ENCODE peak calls at places on chromosomes 1 and 21, in six cellular contexts. One of them, this sample, is unnamed.

GRCh38 chr21:41242238-41242829 is 74.3 kb upstream of the FAM3B start:
- DNase-seq in GM12878: no peak
- DNase-seq in HepG2: no peak
- DNase-seq in K562: no peak
- DNase-seq in GM12891: no peak
- DNase-seq in H1: no peak
- DNase-seq in this sample: no peak

GRCh38 chr1:51234721-51235425 is 1.2 kb upstream of the RNF11 start:
- DNase-seq in HepG2: peak
- DNase-seq in K562: peak
- DNase-seq in GM12878: peak
- DNase-seq in H1: peak
- DNase-seq in GM12891: peak
- DNase-seq in this sample: peak

GRCh38 chr1:204242920-204243319 is 29.1 kb upstream of the GOLT1A start:
- DNase-seq in GM12891: no peak
- DNase-seq in H1: no peak
- DNase-seq in K562: no peak
- DNase-seq in HepG2: no peak
- DNase-seq in GM12878: no peak
- DNase-seq in this sample: no peak

GRCh38 chr1:227112538-227112937 is 172.4 kb downstream of the COQ8A start:
- DNase-seq in H1: no peak
- DNase-seq in K562: no peak
- DNase-seq in HepG2: no peak
- DNase-seq in GM12878: no peak
- DNase-seq in GM12891: no peak
- DNase-seq in this sample: no peak

GRCh38 chr1:106049595-106049994 is 1006.9 kb upstream of the PRMT6 start:
- DNase-seq in GM12878: no peak
- DNase-seq in HepG2: no peak
- DNase-seq in H1: no peak
- DNase-seq in K562: no peak
- DNase-seq in GM12891: no peak
- DNase-seq in this sample: no peak

GRCh38 chr1:31782766-31783410 is 18.7 kb upstream of the ADGRB2 start:
- DNase-seq in K562: no peak
- DNase-seq in GM12891: no peak
- DNase-seq in HepG2: no peak
- DNase-seq in GM12878: no peak
- DNase-seq in H1: no peak
- DNase-seq in this sample: no peak

GRCh38 chr1:102191723-102192122 is 195.0 kb upstream of the OLFM3 start:
- DNase-seq in K562: peak
- DNase-seq in H1: no peak
- DNase-seq in GM12891: no peak
- DNase-seq in HepG2: peak
- DNase-seq in GM12878: peak
- DNase-seq in this sample: no peak

GRCh38 chr1:50893466-50893865 is 66.6 kb downstream of the FAF1 start:
- DNase-seq in GM12891: no peak
- DNase-seq in H1: no peak
- DNase-seq in HepG2: no peak
- DNase-seq in K562: no peak
- DNase-seq in GM12878: no peak
- DNase-seq in this sample: no peak

GRCh38 chr1:243287128-243287470 is 31.3 kb downstream of the SDCCAG8 start:
- DNase-seq in HepG2: no peak
- DNase-seq in GM12891: no peak
- DNase-seq in GM12878: no peak
- DNase-seq in H1: no peak
- DNase-seq in K562: no peak
- DNase-seq in this sample: no peak

GRCh38 chr1:207020709-207021107 is 11.8 kb downstream of the C1orf116 start:
- DNase-seq in H1: no peak
- DNase-seq in K562: no peak
- DNase-seq in GM12891: no peak
- DNase-seq in HepG2: no peak
- DNase-seq in GM12878: no peak
- DNase-seq in this sample: no peak

GRCh38 chr1:42860339-42861013 is 14.1 kb downstream of the ZNF691 start:
- DNase-seq in GM12891: no peak
- DNase-seq in H1: no peak
- DNase-seq in HepG2: no peak
- DNase-seq in K562: no peak
- DNase-seq in GM12878: no peak
- DNase-seq in this sample: no peak

GRCh38 chr1:245901565-245901964 is 605.5 kb downstream of the SMYD3 start:
- DNase-seq in H1: no peak
- DNase-seq in HepG2: no peak
- DNase-seq in K562: peak
- DNase-seq in GM12878: no peak
- DNase-seq in GM12891: no peak
- DNase-seq in this sample: no peak

DNA sequence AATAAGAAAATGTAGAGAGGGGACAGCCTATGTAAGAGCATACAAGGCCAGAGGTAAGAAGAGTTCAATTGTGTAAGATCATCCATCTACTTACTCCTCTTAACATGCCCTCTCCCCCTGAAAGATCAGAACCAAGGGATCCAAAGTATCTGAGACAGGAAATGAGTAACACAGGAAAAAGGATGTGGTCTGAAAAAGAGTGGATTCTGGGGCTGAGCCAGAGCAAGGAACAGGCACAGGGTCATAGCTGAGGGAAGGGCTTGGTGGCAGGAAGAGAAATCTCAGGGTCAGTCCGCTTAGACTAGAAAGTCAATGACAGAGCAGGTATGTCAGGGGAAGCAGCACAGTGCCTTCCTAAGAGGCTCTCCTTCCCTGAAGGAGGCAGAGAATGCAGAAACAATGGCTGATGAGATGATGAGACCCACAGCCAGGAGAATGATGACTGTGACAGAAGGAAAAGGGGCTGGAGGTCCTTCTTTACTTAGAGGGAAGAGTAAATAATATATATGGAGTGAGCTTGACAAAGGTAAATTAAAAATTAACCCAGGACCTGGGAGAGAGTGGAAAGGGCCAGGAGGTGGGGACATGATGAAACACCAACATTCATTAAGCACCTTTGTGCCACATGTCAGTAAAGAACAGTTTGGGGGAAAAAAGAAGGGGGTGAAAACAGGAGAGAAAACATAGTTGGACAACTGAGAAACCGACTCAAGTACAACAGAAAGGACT is 26.2 kb upstream of the A3GALT2 start:
- DNase-seq in K562: peak
- DNase-seq in GM12878: no peak
- DNase-seq in GM12891: no peak
- DNase-seq in H1: no peak
- DNase-seq in HepG2: peak
- DNase-seq in this sample: no peak
- TF ChIP-seq POLR2A in K562: peak
- TF ChIP-seq POLR2A in GM12878: no peak
- TF ChIP-seq POLR2A in GM12891: no peak
- TF ChIP-seq POLR2A in H1: no peak
- TF ChIP-seq POLR2A in HepG2: peak
- TF ChIP-seq POLR2A in this sample: no peak

GRCh38 chr1:48080343-48081255 is 83.4 kb upstream of the TRABD2B start:
- DNase-seq in GM12878: no peak
- DNase-seq in GM12891: no peak
- DNase-seq in HepG2: no peak
- DNase-seq in K562: no peak
- DNase-seq in H1: no peak
- DNase-seq in this sample: no peak
- TF ChIP-seq POLR2AphosphoS5 in GM12878: no peak
- TF ChIP-seq POLR2AphosphoS5 in GM12891: no peak
- TF ChIP-seq POLR2AphosphoS5 in HepG2: no peak
- TF ChIP-seq POLR2AphosphoS5 in K562: no peak
- TF ChIP-seq POLR2AphosphoS5 in H1: no peak
- TF ChIP-seq POLR2AphosphoS5 in this sample: no peak

DNA sequence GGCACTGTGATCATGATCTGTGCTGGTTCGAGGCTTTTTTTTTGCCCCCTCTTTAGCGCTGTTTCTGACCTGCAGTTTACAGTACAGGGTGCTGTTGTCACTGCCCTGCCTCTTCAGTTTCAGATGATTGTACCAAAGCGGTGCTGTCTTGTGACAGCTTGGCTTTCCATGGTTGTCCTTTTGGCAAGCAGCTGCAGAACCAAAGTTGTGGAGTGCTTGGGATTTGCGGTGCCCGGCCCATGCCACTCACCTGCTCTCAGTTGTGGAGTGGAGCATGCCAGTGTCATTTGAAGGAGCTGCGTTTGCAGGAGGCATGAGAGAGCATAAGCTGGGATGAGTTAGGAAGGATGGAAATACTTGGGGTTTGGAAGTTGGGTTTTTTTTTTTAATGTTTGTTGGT is 48.4 kb downstream of the DOP1B start:
- DNase-seq in GM12878: no peak
- DNase-seq in HepG2: no peak
- DNase-seq in K562: no peak
- DNase-seq in GM12891: no peak
- DNase-seq in H1: no peak
- DNase-seq in this sample: no peak
- TF ChIP-seq TAF1 in GM12878: no peak
- TF ChIP-seq TAF1 in HepG2: no peak
- TF ChIP-seq TAF1 in K562: no peak
- TF ChIP-seq TAF1 in GM12891: no peak
- TF ChIP-seq TAF1 in H1: no peak
- TF ChIP-seq TAF1 in this sample: no peak

DNA sequence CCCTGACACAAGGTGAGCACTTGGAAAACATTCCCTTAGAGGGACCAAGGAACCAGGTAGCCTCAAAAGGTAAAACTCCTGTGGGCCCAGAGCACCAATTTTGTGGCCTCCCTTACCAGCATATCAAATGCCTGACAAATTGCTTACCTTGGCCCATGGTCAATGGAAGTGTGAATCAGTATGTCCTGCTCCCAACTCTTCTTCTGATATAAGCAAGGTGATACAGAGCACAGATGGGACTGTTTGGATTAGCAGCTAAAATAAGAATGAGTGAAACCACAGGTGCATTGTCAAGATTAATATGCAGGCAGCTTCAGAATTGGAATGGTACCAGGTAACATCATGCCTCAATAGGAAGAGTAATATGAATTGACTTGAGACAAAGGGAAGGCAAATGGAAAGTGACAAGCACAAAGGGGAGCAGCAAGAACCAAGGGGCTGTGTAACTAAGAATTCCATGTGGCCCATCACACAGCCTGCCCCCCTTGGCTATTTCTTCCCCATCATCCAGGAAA is 156.8 kb upstream of the KCND3 start:
- DNase-seq in H1: no peak
- DNase-seq in HepG2: no peak
- DNase-seq in GM12891: no peak
- DNase-seq in K562: no peak
- DNase-seq in GM12878: no peak
- DNase-seq in this sample: no peak
- TF ChIP-seq POLR2A in H1: no peak
- TF ChIP-seq POLR2A in HepG2: no peak
- TF ChIP-seq POLR2A in GM12891: no peak
- TF ChIP-seq POLR2A in K562: no peak
- TF ChIP-seq POLR2A in GM12878: no peak
- TF ChIP-seq POLR2A in this sample: no peak

GRCh38 chr1:68962711-68963110 is 465.8 kb upstream of the DEPDC1 start:
- DNase-seq in HepG2: no peak
- DNase-seq in GM12878: no peak
- DNase-seq in GM12891: no peak
- DNase-seq in H1: no peak
- DNase-seq in K562: no peak
- DNase-seq in this sample: no peak

GRCh38 chr1:68963353-68963752 is 466.5 kb upstream of the DEPDC1 start:
- DNase-seq in HepG2: no peak
- DNase-seq in H1: no peak
- DNase-seq in GM12891: no peak
- DNase-seq in K562: no peak
- DNase-seq in GM12878: no peak
- DNase-seq in this sample: no peak

GRCh38 chr1:68958957-68959356 is 462.1 kb upstream of the DEPDC1 start:
- DNase-seq in K562: no peak
- DNase-seq in H1: no peak
- DNase-seq in GM12891: no peak
- DNase-seq in GM12878: no peak
- DNase-seq in HepG2: no peak
- DNase-seq in this sample: no peak

GRCh38 chr1:68959631-68960030 is 462.7 kb upstream of the DEPDC1 start:
- DNase-seq in HepG2: no peak
- DNase-seq in GM12878: no peak
- DNase-seq in H1: no peak
- DNase-seq in K562: no peak
- DNase-seq in GM12891: no peak
- DNase-seq in this sample: no peak

GRCh38 chr1:68961143-68961542 is 464.3 kb upstream of the DEPDC1 start:
- DNase-seq in HepG2: no peak
- DNase-seq in GM12878: no peak
- DNase-seq in K562: no peak
- DNase-seq in GM12891: no peak
- DNase-seq in H1: no peak
- DNase-seq in this sample: no peak
- TF ChIP-seq POLR2AphosphoS5 in HepG2: no peak
- TF ChIP-seq POLR2AphosphoS5 in GM12878: no peak
- TF ChIP-seq POLR2AphosphoS5 in K562: no peak
- TF ChIP-seq POLR2AphosphoS5 in GM12891: no peak
- TF ChIP-seq POLR2AphosphoS5 in H1: no peak
- TF ChIP-seq POLR2AphosphoS5 in this sample: no peak

DNA sequence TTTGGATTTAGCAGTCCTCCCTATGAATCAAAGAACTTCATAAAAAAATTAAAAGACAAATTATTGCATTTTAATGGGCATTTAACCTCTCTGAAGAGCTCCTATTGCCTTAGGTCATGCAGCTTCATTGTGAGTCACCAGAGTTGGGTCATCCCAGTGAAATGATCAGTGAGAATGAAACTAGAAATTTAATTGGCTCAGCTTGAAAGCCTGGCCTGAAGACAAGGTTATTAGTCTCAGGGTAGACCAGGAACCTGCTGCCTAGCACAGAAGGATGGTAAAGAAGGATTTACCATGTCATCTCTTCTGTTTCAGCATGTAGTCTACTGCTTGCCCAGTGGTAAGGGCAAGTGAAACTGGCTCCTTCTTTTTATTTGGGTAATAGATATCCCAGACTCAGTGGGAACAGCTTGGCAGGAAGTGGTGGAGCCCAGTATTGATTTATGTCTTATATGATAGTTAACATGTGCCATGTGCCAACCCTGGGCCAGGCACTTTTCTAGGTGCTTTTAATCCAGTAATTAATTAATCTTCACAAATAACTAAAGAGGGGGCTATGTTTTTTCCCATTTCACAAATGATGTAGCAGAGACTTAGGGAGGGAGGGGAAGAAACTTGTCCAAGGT is 23.6 kb downstream of the LAMC2 start:
- DNase-seq in K562: no peak
- DNase-seq in H1: no peak
- DNase-seq in GM12891: no peak
- DNase-seq in GM12878: no peak
- DNase-seq in HepG2: no peak
- DNase-seq in this sample: no peak
- TF ChIP-seq TAF1 in K562: no peak
- TF ChIP-seq TAF1 in H1: no peak
- TF ChIP-seq TAF1 in GM12891: no peak
- TF ChIP-seq TAF1 in GM12878: no peak
- TF ChIP-seq TAF1 in HepG2: no peak
- TF ChIP-seq TAF1 in this sample: no peak

This sample was measured in GM12892.